ENCODE peak calls at places on chromosome 2, in nine cellular contexts. One of them, this sample, is unnamed. For H3K9me3, the result is how much of the 10 kb centered on the place peaks cover.

GRCh38 chr2:72011356-72011661 is 136.4 kb downstream of the CYP26B1 start:
- DNase-seq in naive thymus-derived CD4-positive, alpha-beta T cell: no peak
- DNase-seq in upper lobe of right lung: no peak
- DNase-seq in GM23248: no peak
- DNase-seq in AG04450: no peak
- DNase-seq in effector memory CD4-positive, alpha-beta T cell: no peak
- DNase-seq in neuronal stem cell: no peak
- DNase-seq in sigmoid colon: no peak
- DNase-seq in ovary: no peak
- DNase-seq in this sample: no peak

GRCh38 chr2:193467276-193467987 is 1272.7 kb upstream of the TMEFF2 start:
- DNase-seq in naive thymus-derived CD4-positive, alpha-beta T cell: no peak
- DNase-seq in upper lobe of right lung: no peak
- DNase-seq in GM23248: no peak
- DNase-seq in AG04450: no peak
- DNase-seq in effector memory CD4-positive, alpha-beta T cell: no peak
- DNase-seq in neuronal stem cell: no peak
- DNase-seq in sigmoid colon: no peak
- DNase-seq in ovary: no peak
- DNase-seq in this sample: no peak

GRCh38 chr2:195590199-195590865 is 66.7 kb upstream of the SLC39A10 start:
- DNase-seq in naive thymus-derived CD4-positive, alpha-beta T cell: no peak
- DNase-seq in upper lobe of right lung: no peak
- DNase-seq in GM23248: peak
- DNase-seq in AG04450: no peak
- DNase-seq in effector memory CD4-positive, alpha-beta T cell: no peak
- DNase-seq in neuronal stem cell: no peak
- DNase-seq in sigmoid colon: no peak
- DNase-seq in ovary: no peak
- DNase-seq in this sample: no peak

GRCh38 chr2:229675569-229675968 is 38.8 kb downstream of the DNER start:
- DNase-seq in naive thymus-derived CD4-positive, alpha-beta T cell: no peak
- DNase-seq in upper lobe of right lung: no peak
- DNase-seq in GM23248: no peak
- DNase-seq in AG04450: no peak
- DNase-seq in effector memory CD4-positive, alpha-beta T cell: no peak
- DNase-seq in neuronal stem cell: no peak
- DNase-seq in sigmoid colon: no peak
- DNase-seq in ovary: no peak
- DNase-seq in this sample: no peak

GRCh38 chr2:177064417-177064816 is 148.2 kb upstream of the HNRNPA3 start:
- DNase-seq in naive thymus-derived CD4-positive, alpha-beta T cell: no peak
- DNase-seq in upper lobe of right lung: no peak
- DNase-seq in GM23248: no peak
- DNase-seq in AG04450: no peak
- DNase-seq in effector memory CD4-positive, alpha-beta T cell: no peak
- DNase-seq in neuronal stem cell: no peak
- DNase-seq in sigmoid colon: no peak
- DNase-seq in ovary: no peak
- DNase-seq in this sample: no peak

GRCh38 chr2:14324308-14324707 is 308.2 kb upstream of the LRATD1 start:
- DNase-seq in naive thymus-derived CD4-positive, alpha-beta T cell: no peak
- DNase-seq in upper lobe of right lung: no peak
- DNase-seq in GM23248: no peak
- DNase-seq in AG04450: no peak
- DNase-seq in effector memory CD4-positive, alpha-beta T cell: no peak
- DNase-seq in neuronal stem cell: no peak
- DNase-seq in sigmoid colon: no peak
- DNase-seq in ovary: no peak
- DNase-seq in this sample: no peak

GRCh38 chr2:222049946-222050345 is 248.9 kb downstream of the PAX3 start:
- DNase-seq in naive thymus-derived CD4-positive, alpha-beta T cell: no peak
- DNase-seq in upper lobe of right lung: no peak
- DNase-seq in GM23248: peak
- DNase-seq in AG04450: no peak
- DNase-seq in effector memory CD4-positive, alpha-beta T cell: no peak
- DNase-seq in neuronal stem cell: no peak
- DNase-seq in sigmoid colon: no peak
- DNase-seq in ovary: no peak
- DNase-seq in this sample: no peak

GRCh38 chr2:37919631-37920032 is 5.5 kb upstream of the RMDN2 start:
- DNase-seq in naive thymus-derived CD4-positive, alpha-beta T cell: no peak
- DNase-seq in upper lobe of right lung: no peak
- DNase-seq in GM23248: no peak
- DNase-seq in AG04450: no peak
- DNase-seq in effector memory CD4-positive, alpha-beta T cell: no peak
- DNase-seq in neuronal stem cell: no peak
- DNase-seq in sigmoid colon: no peak
- DNase-seq in ovary: no peak
- DNase-seq in this sample: no peak

GRCh38 chr2:118122768-118123335 is 34.6 kb downstream of the INSIG2 start:
- DNase-seq in naive thymus-derived CD4-positive, alpha-beta T cell: no peak
- DNase-seq in upper lobe of right lung: no peak
- DNase-seq in GM23248: peak
- DNase-seq in AG04450: no peak
- DNase-seq in effector memory CD4-positive, alpha-beta T cell: no peak
- DNase-seq in neuronal stem cell: no peak
- DNase-seq in sigmoid colon: no peak
- DNase-seq in ovary: no peak
- DNase-seq in this sample: no peak

GRCh38 chr2:188628989-188629889 is 337.6 kb downstream of the GULP1 start:
- DNase-seq in naive thymus-derived CD4-positive, alpha-beta T cell: no peak
- DNase-seq in upper lobe of right lung: no peak
- DNase-seq in GM23248: peak
- DNase-seq in AG04450: no peak
- DNase-seq in effector memory CD4-positive, alpha-beta T cell: no peak
- DNase-seq in neuronal stem cell: no peak
- DNase-seq in sigmoid colon: no peak
- DNase-seq in ovary: no peak
- DNase-seq in this sample: no peak

GRCh38 chr2:240523451-240524281 is 34.1 kb downstream of the ANKMY1 start:
- DNase-seq in naive thymus-derived CD4-positive, alpha-beta T cell: no peak
- DNase-seq in upper lobe of right lung: no peak
- DNase-seq in GM23248: no peak
- DNase-seq in AG04450: no peak
- DNase-seq in effector memory CD4-positive, alpha-beta T cell: no peak
- DNase-seq in neuronal stem cell: no peak
- DNase-seq in sigmoid colon: no peak
- DNase-seq in ovary: no peak
- DNase-seq in this sample: no peak
- H3K9me3 ChIP-seq in naive thymus-derived CD4-positive, alpha-beta T cell: under half
- H3K9me3 ChIP-seq in upper lobe of right lung: under half
- H3K9me3 ChIP-seq in GM23248: under half
- H3K9me3 ChIP-seq in AG04450: half or more
- H3K9me3 ChIP-seq in effector memory CD4-positive, alpha-beta T cell: under half
- H3K9me3 ChIP-seq in neuronal stem cell: under half
- H3K9me3 ChIP-seq in sigmoid colon: under half
- H3K9me3 ChIP-seq in ovary: under half
- H3K9me3 ChIP-seq in this sample: under half

GRCh38 chr2:81786809-81787208 is 1482.3 kb upstream of the LRRTM1 start:
- DNase-seq in naive thymus-derived CD4-positive, alpha-beta T cell: no peak
- DNase-seq in upper lobe of right lung: no peak
- DNase-seq in GM23248: no peak
- DNase-seq in AG04450: no peak
- DNase-seq in effector memory CD4-positive, alpha-beta T cell: no peak
- DNase-seq in neuronal stem cell: no peak
- DNase-seq in sigmoid colon: no peak
- DNase-seq in ovary: no peak
- DNase-seq in this sample: no peak
- H3K9me3 ChIP-seq in naive thymus-derived CD4-positive, alpha-beta T cell: under half
- H3K9me3 ChIP-seq in upper lobe of right lung: under half
- H3K9me3 ChIP-seq in GM23248: under half
- H3K9me3 ChIP-seq in AG04450: under half
- H3K9me3 ChIP-seq in effector memory CD4-positive, alpha-beta T cell: under half
- H3K9me3 ChIP-seq in neuronal stem cell: under half
- H3K9me3 ChIP-seq in sigmoid colon: under half
- H3K9me3 ChIP-seq in ovary: under half
- H3K9me3 ChIP-seq in this sample: under half

GRCh38 chr2:160989778-160990177 is 170.4 kb upstream of the TANK start:
- DNase-seq in naive thymus-derived CD4-positive, alpha-beta T cell: no peak
- DNase-seq in upper lobe of right lung: no peak
- DNase-seq in GM23248: no peak
- DNase-seq in AG04450: no peak
- DNase-seq in effector memory CD4-positive, alpha-beta T cell: no peak
- DNase-seq in neuronal stem cell: no peak
- DNase-seq in sigmoid colon: no peak
- DNase-seq in ovary: no peak
- DNase-seq in this sample: no peak

DNA sequence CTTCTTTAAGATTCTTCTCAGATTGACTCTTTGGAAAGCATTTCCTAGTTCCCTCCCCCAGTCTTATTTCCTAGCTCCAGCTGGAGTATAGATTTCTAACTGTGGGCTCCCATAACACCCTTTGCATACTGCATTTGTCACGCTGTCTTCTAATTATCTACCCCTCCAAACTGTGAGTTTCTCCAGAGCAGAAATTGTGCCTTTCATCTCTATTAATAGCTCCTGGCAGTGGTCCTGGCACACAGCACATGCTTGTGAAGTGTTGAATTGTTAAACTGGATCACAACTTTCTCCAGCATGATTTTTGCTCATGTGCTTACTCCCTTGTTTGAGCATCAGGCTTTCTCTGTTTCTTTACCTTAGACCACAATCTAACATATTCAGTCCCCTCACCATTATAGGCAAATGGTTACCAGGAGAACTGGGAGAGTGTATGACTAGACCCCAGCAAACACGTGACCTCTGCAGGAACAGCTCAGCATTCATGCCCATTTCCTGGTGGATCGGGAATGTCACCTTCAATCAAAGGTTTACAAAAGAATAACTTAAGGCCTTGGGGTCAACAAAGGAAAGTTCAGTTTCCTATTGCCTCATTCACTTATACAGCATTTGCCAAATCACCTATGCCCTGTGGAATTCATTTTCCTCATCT is 175.7 kb upstream of the TANK start:
- DNase-seq in naive thymus-derived CD4-positive, alpha-beta T cell: no peak
- DNase-seq in upper lobe of right lung: no peak
- DNase-seq in GM23248: peak
- DNase-seq in AG04450: no peak
- DNase-seq in effector memory CD4-positive, alpha-beta T cell: no peak
- DNase-seq in neuronal stem cell: no peak
- DNase-seq in sigmoid colon: peak
- DNase-seq in ovary: no peak
- DNase-seq in this sample: no peak
- H3K9me3 ChIP-seq in naive thymus-derived CD4-positive, alpha-beta T cell: under half
- H3K9me3 ChIP-seq in upper lobe of right lung: under half
- H3K9me3 ChIP-seq in GM23248: under half
- H3K9me3 ChIP-seq in AG04450: under half
- H3K9me3 ChIP-seq in effector memory CD4-positive, alpha-beta T cell: under half
- H3K9me3 ChIP-seq in neuronal stem cell: under half
- H3K9me3 ChIP-seq in sigmoid colon: under half
- H3K9me3 ChIP-seq in ovary: under half
- H3K9me3 ChIP-seq in this sample: under half

GRCh38 chr2:181324912-181325311 is 132.3 kb upstream of the ITGA4 start:
- DNase-seq in naive thymus-derived CD4-positive, alpha-beta T cell: no peak
- DNase-seq in upper lobe of right lung: no peak
- DNase-seq in GM23248: no peak
- DNase-seq in AG04450: no peak
- DNase-seq in effector memory CD4-positive, alpha-beta T cell: no peak
- DNase-seq in neuronal stem cell: no peak
- DNase-seq in sigmoid colon: no peak
- DNase-seq in ovary: no peak
- DNase-seq in this sample: no peak

GRCh38 chr2:181318504-181319280 is 138.5 kb upstream of the ITGA4 start:
- DNase-seq in naive thymus-derived CD4-positive, alpha-beta T cell: no peak
- DNase-seq in upper lobe of right lung: no peak
- DNase-seq in GM23248: no peak
- DNase-seq in AG04450: no peak
- DNase-seq in effector memory CD4-positive, alpha-beta T cell: no peak
- DNase-seq in neuronal stem cell: no peak
- DNase-seq in sigmoid colon: no peak
- DNase-seq in ovary: no peak
- DNase-seq in this sample: no peak

GRCh38 chr2:181317511-181317910 is 139.7 kb upstream of the ITGA4 start:
- DNase-seq in naive thymus-derived CD4-positive, alpha-beta T cell: no peak
- DNase-seq in upper lobe of right lung: no peak
- DNase-seq in GM23248: peak
- DNase-seq in AG04450: no peak
- DNase-seq in effector memory CD4-positive, alpha-beta T cell: no peak
- DNase-seq in neuronal stem cell: no peak
- DNase-seq in sigmoid colon: no peak
- DNase-seq in ovary: no peak
- DNase-seq in this sample: no peak

GRCh38 chr2:181319291-181319690 is 137.9 kb upstream of the ITGA4 start:
- DNase-seq in naive thymus-derived CD4-positive, alpha-beta T cell: no peak
- DNase-seq in upper lobe of right lung: no peak
- DNase-seq in GM23248: peak
- DNase-seq in AG04450: no peak
- DNase-seq in effector memory CD4-positive, alpha-beta T cell: no peak
- DNase-seq in neuronal stem cell: no peak
- DNase-seq in sigmoid colon: no peak
- DNase-seq in ovary: no peak
- DNase-seq in this sample: no peak

GRCh38 chr2:181320638-181321037 is 136.5 kb upstream of the ITGA4 start:
- DNase-seq in naive thymus-derived CD4-positive, alpha-beta T cell: no peak
- DNase-seq in upper lobe of right lung: no peak
- DNase-seq in GM23248: no peak
- DNase-seq in AG04450: no peak
- DNase-seq in effector memory CD4-positive, alpha-beta T cell: no peak
- DNase-seq in neuronal stem cell: no peak
- DNase-seq in sigmoid colon: no peak
- DNase-seq in ovary: no peak
- DNase-seq in this sample: no peak
- H3K9me3 ChIP-seq in naive thymus-derived CD4-positive, alpha-beta T cell: under half
- H3K9me3 ChIP-seq in upper lobe of right lung: under half
- H3K9me3 ChIP-seq in GM23248: under half
- H3K9me3 ChIP-seq in AG04450: under half
- H3K9me3 ChIP-seq in effector memory CD4-positive, alpha-beta T cell: under half
- H3K9me3 ChIP-seq in neuronal stem cell: under half
- H3K9me3 ChIP-seq in sigmoid colon: under half
- H3K9me3 ChIP-seq in ovary: under half
- H3K9me3 ChIP-seq in this sample: under half

DNA sequence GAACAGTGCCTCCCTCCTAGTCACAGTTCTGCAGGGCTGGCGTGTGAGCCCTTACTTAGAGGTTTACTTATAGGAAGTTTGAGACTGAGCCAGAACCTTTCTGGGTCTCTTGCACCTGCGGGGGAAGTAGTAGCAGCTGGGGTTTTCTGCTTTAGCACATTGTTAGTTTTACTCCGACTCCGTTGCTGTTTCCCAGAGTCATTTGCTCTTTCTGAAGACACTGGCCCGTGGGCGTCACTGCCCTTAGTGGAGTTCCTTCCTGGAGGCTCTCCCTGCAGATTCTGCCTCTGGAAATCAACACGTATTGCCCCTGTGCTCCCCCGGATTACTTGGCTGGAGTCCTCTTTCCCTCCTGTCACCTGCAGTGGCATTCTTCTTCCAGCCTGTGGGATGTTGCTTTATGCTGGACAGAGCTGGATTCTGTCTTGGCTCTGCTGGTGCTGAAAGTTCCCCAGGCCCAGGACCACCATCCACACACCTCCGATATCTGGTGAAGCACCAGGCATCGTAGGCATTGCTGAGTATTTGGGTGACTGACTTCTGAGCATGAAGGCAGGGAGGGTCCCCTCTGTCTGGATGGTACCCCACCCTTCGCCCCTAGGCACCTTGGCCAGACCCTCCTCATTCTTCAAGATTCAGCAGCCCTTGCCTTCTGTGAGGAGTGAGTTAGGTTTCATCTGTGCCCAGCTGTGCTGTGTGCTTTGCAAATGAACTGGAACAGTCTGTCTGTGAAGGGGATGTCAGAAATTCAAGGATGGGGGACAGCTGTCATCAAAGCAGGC is 51.7 kb downstream of the AGAP1 start:
- DNase-seq in naive thymus-derived CD4-positive, alpha-beta T cell: no peak
- DNase-seq in upper lobe of right lung: peak
- DNase-seq in GM23248: no peak
- DNase-seq in AG04450: no peak
- DNase-seq in effector memory CD4-positive, alpha-beta T cell: no peak
- DNase-seq in neuronal stem cell: no peak
- DNase-seq in sigmoid colon: peak
- DNase-seq in ovary: no peak
- DNase-seq in this sample: no peak
- H3K9me3 ChIP-seq in naive thymus-derived CD4-positive, alpha-beta T cell: under half
- H3K9me3 ChIP-seq in upper lobe of right lung: under half
- H3K9me3 ChIP-seq in GM23248: under half
- H3K9me3 ChIP-seq in AG04450: under half
- H3K9me3 ChIP-seq in effector memory CD4-positive, alpha-beta T cell: under half
- H3K9me3 ChIP-seq in neuronal stem cell: under half
- H3K9me3 ChIP-seq in sigmoid colon: under half
- H3K9me3 ChIP-seq in ovary: under half
- H3K9me3 ChIP-seq in this sample: under half

This sample was measured in T-helper 17 cell.